ENCODE peak calls at places on chromosomes 11 and 22, in five cellular contexts. K is activated effector memory CD4-positive, alpha-beta T cell treated with anti-CD3 and anti-CD28 coated beads, Interleukin-2, amount 50 U/mL, for 16 hours; O is Right ventricle myocardium superior; Z is cardiac fibroblast; S is left ventricle myocardium inferior. M is an unnamed sample.

GRCh38 chr11:2204361-2205213 is 33.0 kb upstream of the TH start:
- DNase-seq in K (peak), O (peak), Z (no peak), S (peak), M (no peak)

GRCh38 chr11:70135142-70136132 is 57.3 kb downstream of the ANO1 start:
- DNase-seq in K (no peak), O (no peak), Z (peak), S (no peak), M (no peak)

GRCh38 chr11:118176400-118177134 is at the start of gene SCN2B:
- DNase-seq in K (peak), O (no peak), Z (no peak), S (no peak), M (no peak)

GRCh38 chr11:115362997-115363396 is 141.2 kb downstream of the CADM1 start:
- DNase-seq in K (no peak), O (peak), Z (no peak), S (peak), M (no peak)

GRCh38 chr22:49730656-49731055 is 97.0 kb downstream of the BRD1 start:
- DNase-seq in K (no peak), O (no peak), Z (no peak), S (no peak), M (no peak)

GRCh38 chr22:17192186-17192585 is 27.0 kb downstream of the ADA2 start:
- DNase-seq in K (no peak), O (no peak), Z (no peak), S (no peak), M (no peak)

GRCh38 chr11:134660416-134660815 is 248.4 kb upstream of the B3GAT1 start:
- DNase-seq in K (no peak), O (no peak), Z (no peak), S (no peak), M (no peak)

GRCh38 chr11:64777449-64778222 is 706 bp downstream of the SF1 start:
- DNase-seq in K (peak), O (peak), Z (peak), S (peak), M (peak)

GRCh38 chr11:77207618-77208313 is 79.7 kb downstream of the MYO7A start:
- DNase-seq in K (no peak), O (peak), Z (peak), S (no peak), M (no peak)

GRCh38 chr11:126186031-126186698 is 25.3 kb downstream of the RPUSD4 start:
- DNase-seq in K (no peak), O (peak), Z (no peak), S (peak), M (no peak)

GRCh38 chr22:36644333-36644757 is 59.2 kb downstream of the CACNG2 start:
- DNase-seq in K (no peak), O (no peak), Z (peak), S (no peak), M (peak)

GRCh38 chr11:68044145-68044813 is 5.5 kb downstream of the TCIRG1 start:
- DNase-seq in K (no peak), O (no peak), Z (no peak), S (no peak), M (no peak)

M was measured in A549.